ENCODE peak calls at places on chromosome 9, in eight cellular contexts. U is globus pallidus, N is HFFc6, P is neuronal stem cell, D is substantia nigra, C is AG09319, V is AG20443, T is right cardiac atrium. Y is an unnamed sample.

GRCh38 chr9:88782931-88783451 is 208.3 kb upstream of the S1PR3 start:
- DNase-seq in N (no peak), T (no peak), V (no peak), C (no peak), P (peak), D (no peak), U (no peak), Y (no peak)

GRCh38 chr9:81776390-81776789 is 87.0 kb upstream of the TLE1 start:
- DNase-seq in V (no peak), U (no peak), N (no peak), C (no peak), T (no peak), P (no peak), D (no peak), Y (no peak)

GRCh38 chr9:134732392-134733110 is 90.9 kb downstream of the COL5A1 start:
- DNase-seq in U (no peak), C (no peak), N (no peak), D (no peak), V (no peak), T (peak), P (no peak), Y (no peak)

GRCh38 chr9:108746864-108747263 is 108.9 kb downstream of the ACTL7B start:
- DNase-seq in D (no peak), V (peak), N (no peak), C (peak), U (no peak), T (peak), P (no peak), Y (no peak)

GRCh38 chr9:76654575-76654974 is 109.7 kb upstream of the PCA3 start:
- DNase-seq in P (no peak), N (peak), C (peak), V (peak), T (no peak), U (no peak), D (no peak), Y (no peak)

GRCh38 chr9:110671849-110672248 is 3.3 kb downstream of the MUSK start:
- DNase-seq in C (no peak), D (no peak), N (no peak), T (no peak), V (no peak), U (no peak), P (no peak), Y (no peak)

GRCh38 chr9:128689820-128690683 is 1.0 kb downstream of the SET start:
- DNase-seq in P (peak), N (no peak), T (peak), C (no peak), D (peak), U (peak), V (peak), Y (peak)

GRCh38 chr9:70120834-70121510 is 77.3 kb downstream of the MAMDC2 start:
- DNase-seq in T (peak), C (peak), V (peak), P (no peak), N (peak), U (no peak), D (peak), Y (peak)

GRCh38 chr9:109107402-109108240 is 12.1 kb downstream of the TMEM245 start:
- DNase-seq in V (peak), C (no peak), D (no peak), P (no peak), U (no peak), N (peak), T (no peak), Y (no peak)

GRCh38 chr9:115088856-115089255 is 29.1 kb downstream of the TNC start:
- DNase-seq in V (no peak), P (no peak), C (no peak), T (no peak), D (no peak), U (no peak), N (no peak), Y (no peak)

GRCh38 chr9:36690769-36691168 is 118.1 kb downstream of the MELK start:
- DNase-seq in V (no peak), N (no peak), P (no peak), C (no peak), T (no peak), D (no peak), U (no peak), Y (no peak)

GRCh38 chr9:33408087-33408486 is 5.7 kb upstream of the AQP7 start:
- DNase-seq in C (no peak), N (no peak), D (no peak), T (no peak), P (no peak), U (no peak), V (no peak), Y (no peak)

GRCh38 chr9:6150483-6150882 is 65.1 kb upstream of the IL33 start:
- DNase-seq in C (no peak), D (no peak), N (no peak), T (no peak), P (no peak), U (no peak), V (no peak), Y (no peak)

GRCh38 chr9:124279531-124280175 is 21.9 kb downstream of the NEK6 start:
- DNase-seq in T (no peak), V (no peak), P (no peak), C (no peak), D (no peak), U (no peak), N (no peak), Y (no peak)

GRCh38 chr9:133990366-133991210 is 1.5 kb downstream of the VAV2 start:
- DNase-seq in C (no peak), U (no peak), V (peak), N (peak), P (peak), D (peak), T (peak), Y (peak)